ENCODE peak calls at places on chromosome 19, in eight cellular contexts. J is retinal pigment epithelial cell, Z is GM23338, D is fibroblast of pulmonary artery, W is mucosa of descending colon, M is left ventricle myocardium inferior, A is A549, L is ascending aorta. X is an unnamed sample.

GRCh38 chr19:38033658-38034150 is 126.7 kb downstream of the SIPA1L3 start:
- DNase-seq in J (no peak), Z (peak), D (peak), W (no peak), M (no peak), A (no peak), L (no peak), X (peak)

GRCh38 chr19:1855040-1855827 is 7.0 kb upstream of the REXO1 start:
- DNase-seq in J (peak), Z (peak), D (peak), W (peak), M (peak), A (peak), L (peak), X (peak)

GRCh38 chr19:41214161-41214560 is 4.9 kb upstream of the AXL start:
- DNase-seq in J (no peak), Z (no peak), D (no peak), W (no peak), M (no peak), A (no peak), L (no peak), X (no peak)

GRCh38 chr19:56176881-56177280 is 1.1 kb downstream of the GALP start:
- DNase-seq in J (no peak), Z (no peak), D (no peak), W (no peak), M (no peak), A (no peak), L (no peak), X (no peak)

GRCh38 chr19:56132316-56132822 is 8.7 kb upstream of the ZNF444 start:
- DNase-seq in J (peak), Z (no peak), D (peak), W (no peak), M (no peak), A (no peak), L (no peak), X (no peak)

GRCh38 chr19:15456871-15457700 is 7.3 kb downstream of the RASAL3 start:
- DNase-seq in J (no peak), Z (peak), D (no peak), W (peak), M (no peak), A (no peak), L (no peak), X (no peak)

GRCh38 chr19:54608792-54609191 is 15.4 kb downstream of the LILRA1 start:
- DNase-seq in J (no peak), Z (no peak), D (no peak), W (no peak), M (no peak), A (no peak), L (no peak), X (no peak)

GRCh38 chr19:17216058-17216670 is 1.0 kb downstream of the USE1 start:
- DNase-seq in J (no peak), Z (no peak), D (no peak), W (no peak), M (no peak), A (no peak), L (no peak), X (no peak)

GRCh38 chr19:2061936-2062729 is 11.1 kb upstream of the MKNK2 start:
- DNase-seq in J (no peak), Z (peak), D (no peak), W (no peak), M (no peak), A (no peak), L (no peak), X (no peak)

GRCh38 chr19:40612831-40613668 is 11.9 kb downstream of the LTBP4 start:
- DNase-seq in J (no peak), Z (peak), D (peak), W (peak), M (no peak), A (peak), L (no peak), X (no peak)

GRCh38 chr19:43639507-43640423 is at the start of gene CADM4:
- DNase-seq in J (no peak), Z (peak), D (no peak), W (peak), M (peak), A (no peak), L (no peak), X (no peak)

GRCh38 chr19:32166238-32166637 is 179.2 kb upstream of the ZNF507 start:
- DNase-seq in J (no peak), Z (no peak), D (no peak), W (no peak), M (no peak), A (no peak), L (no peak), X (no peak)

GRCh38 chr19:29326351-29326750 is 113.4 kb upstream of the UQCRFS1 start:
- DNase-seq in J (no peak), Z (no peak), D (no peak), W (no peak), M (no peak), A (no peak), L (no peak), X (no peak)

GRCh38 chr19:39828015-39828633 is 5.8 kb downstream of the DYRK1B start:
- DNase-seq in J (no peak), Z (no peak), D (no peak), W (no peak), M (no peak), A (no peak), L (no peak), X (no peak)

GRCh38 chr19:3459322-3459881 is 20.9 kb downstream of the SMIM24 start:
- DNase-seq in J (peak), Z (peak), D (peak), W (peak), M (peak), A (peak), L (peak), X (no peak)

GRCh38 chr19:55031178-55031577 is 6.9 kb downstream of the GP6 start:
- DNase-seq in J (no peak), Z (no peak), D (no peak), W (no peak), M (no peak), A (no peak), L (no peak), X (no peak)

GRCh38 chr19:18230941-18231734 is 4.9 kb upstream of the PDE4C start:
- DNase-seq in J (no peak), Z (peak), D (no peak), W (no peak), M (no peak), A (peak), L (no peak), X (no peak)

GRCh38 chr19:7962644-7963268 is 19.3 kb upstream of the TIMM44 start:
- DNase-seq in J (no peak), Z (no peak), D (no peak), W (no peak), M (no peak), A (no peak), L (no peak), X (no peak)

GRCh38 chr19:3547301-3547731 is 8.3 kb downstream of the TEKTIP1 start:
- DNase-seq in J (no peak), Z (no peak), D (peak), W (no peak), M (no peak), A (no peak), L (no peak), X (peak)

GRCh38 chr19:50537769-50538230 is 24.1 kb upstream of the ASPDH start:
- DNase-seq in J (peak), Z (peak), D (peak), W (peak), M (peak), A (peak), L (no peak), X (peak)
- TF ChIP-seq CTCF in J (peak), Z (peak), D (peak), W (peak), M (peak), A (peak), L (no peak), X (peak)

GRCh38 chr19:19745496-19746285 is 12.8 kb upstream of the ZNF14 start:
- DNase-seq in J (no peak), Z (no peak), D (no peak), W (no peak), M (no peak), A (no peak), L (no peak), X (no peak)
- TF ChIP-seq CTCF in J (no peak), Z (no peak), D (no peak), W (no peak), M (no peak), A (no peak), L (no peak), X (no peak)

GRCh38 chr19:46435009-46435408 is 6.3 kb upstream of the PNMA8C start:
- DNase-seq in J (no peak), Z (no peak), D (no peak), W (no peak), M (no peak), A (no peak), L (no peak), X (no peak)

GRCh38 chr19:46429999-46430398 is 1.3 kb upstream of the PNMA8C start:
- DNase-seq in J (no peak), Z (no peak), D (no peak), W (no peak), M (no peak), A (no peak), L (no peak), X (no peak)

GRCh38 chr19:46428278-46429141 is at the start of gene PNMA8C:
- DNase-seq in J (no peak), Z (peak), D (peak), W (peak), M (peak), A (no peak), L (no peak), X (peak)

GRCh38 chr19:46427518-46427917 is 1.2 kb downstream of the PNMA8C start:
- DNase-seq in J (no peak), Z (no peak), D (no peak), W (no peak), M (no peak), A (no peak), L (no peak), X (no peak)

GRCh38 chr19:46431824-46432223 is 3.1 kb upstream of the PNMA8C start:
- DNase-seq in J (no peak), Z (peak), D (no peak), W (no peak), M (no peak), A (no peak), L (no peak), X (no peak)
- TF ChIP-seq CTCF in J (peak), Z (peak), D (no peak), W (no peak), M (peak), A (no peak), L (no peak), X (no peak)

GRCh38 chr19:10321874-10322835 is 6.3 kb upstream of the FDX2 start:
- DNase-seq in J (no peak), Z (no peak), D (no peak), W (peak), M (no peak), A (no peak), L (no peak), X (no peak)

GRCh38 chr19:10318807-10319426 is 3.1 kb upstream of the FDX2 start:
- DNase-seq in J (no peak), Z (no peak), D (no peak), W (no peak), M (no peak), A (no peak), L (no peak), X (no peak)

GRCh38 chr19:10317857-10318462 is 2.1 kb upstream of the FDX2 start:
- DNase-seq in J (no peak), Z (no peak), D (no peak), W (no peak), M (no peak), A (no peak), L (no peak), X (no peak)

GRCh38 chr19:10321417-10321797 is 5.6 kb upstream of the FDX2 start:
- DNase-seq in J (no peak), Z (no peak), D (no peak), W (peak), M (no peak), A (no peak), L (no peak), X (no peak)

DNA sequence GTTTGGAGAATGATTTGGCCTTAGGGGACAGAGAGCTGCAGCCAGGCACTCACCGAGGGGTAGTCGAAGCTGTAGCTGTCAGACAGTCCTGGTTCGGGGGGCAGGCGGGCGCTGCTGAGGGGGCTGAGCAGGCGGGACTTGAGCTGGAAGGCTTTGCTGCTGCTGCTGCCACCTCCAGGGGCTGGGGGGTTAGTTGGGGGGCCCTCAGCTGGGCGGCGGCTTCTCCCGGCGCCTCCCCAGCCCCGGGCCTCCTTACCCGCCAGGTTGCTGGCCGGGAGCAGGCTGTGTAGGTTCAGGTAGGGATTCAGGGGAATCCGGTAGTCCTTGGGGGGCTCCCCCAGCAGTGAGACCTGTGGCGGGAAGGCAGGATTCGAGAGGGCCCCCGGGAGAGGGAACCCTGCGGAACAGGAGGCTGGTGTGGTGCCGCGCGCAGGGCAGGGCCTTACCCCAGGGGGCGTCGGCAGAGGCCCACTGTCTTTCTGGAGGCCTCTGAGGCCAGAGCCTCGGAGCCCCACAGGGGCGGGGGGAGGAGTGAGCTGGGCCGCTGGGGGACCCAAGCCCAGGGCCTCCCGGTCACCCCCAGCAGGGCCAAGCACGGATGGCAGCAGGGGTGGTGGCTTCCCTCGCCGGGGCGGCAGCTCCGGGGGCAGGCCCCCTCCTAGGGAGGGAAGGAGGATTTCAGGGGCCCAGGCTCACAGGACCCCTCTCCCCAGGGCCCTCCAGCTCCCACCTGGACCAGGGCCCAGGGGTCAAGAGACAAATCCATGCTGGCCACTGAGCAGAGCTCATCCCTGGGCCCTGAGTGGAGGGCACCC is 5.0 kb upstream of the FDX2 start:
- DNase-seq in J (no peak), Z (no peak), D (no peak), W (peak), M (no peak), A (no peak), L (no peak), X (no peak)
- TF ChIP-seq CTCF in J (no peak), Z (no peak), D (no peak), W (no peak), M (no peak), A (no peak), L (no peak), X (no peak)

DNA sequence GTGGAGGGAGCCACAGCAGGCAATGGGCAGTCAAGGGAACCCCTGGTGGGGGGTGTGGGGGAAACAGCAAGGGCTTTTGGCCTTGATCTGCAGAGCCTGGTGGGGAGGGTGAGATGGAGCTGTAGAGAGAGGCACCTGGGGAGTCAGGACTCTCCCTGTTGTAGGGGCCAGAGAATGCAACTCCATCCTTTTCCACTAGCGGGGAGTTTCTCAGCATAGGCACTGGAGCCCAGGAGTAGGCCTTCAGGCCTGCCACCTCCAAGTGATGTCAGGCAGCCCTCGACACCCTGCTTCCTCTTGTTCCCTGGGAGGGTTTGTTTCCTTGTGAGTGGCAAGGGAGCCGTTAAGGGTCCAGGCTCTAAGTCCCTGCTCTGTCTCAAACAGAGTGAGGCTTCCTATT is 25.0 kb downstream of the MEGF8 start:
- DNase-seq in J (no peak), Z (no peak), D (no peak), W (no peak), M (no peak), A (no peak), L (no peak), X (no peak)
- TF ChIP-seq CTCF in J (no peak), Z (no peak), D (no peak), W (no peak), M (no peak), A (no peak), L (no peak), X (no peak)

GRCh38 chr19:52391135-52391534 is 6.5 kb upstream of the ZNF528 start:
- DNase-seq in J (no peak), Z (peak), D (no peak), W (no peak), M (no peak), A (no peak), L (no peak), X (no peak)
- TF ChIP-seq CTCF in J (no peak), Z (peak), D (no peak), W (no peak), M (no peak), A (no peak), L (no peak), X (no peak)